ENCODE peak calls at places on chromosomes 16 and 17, in nine cellular contexts. E, J, T, R, Z, D, W, U and Q are unnamed samples.

GRCh38 chr17:78873519-78874340 is 29.3 kb downstream of the CEP295NL start:
- DNase-seq in T (peak; percentile 78), D (peak; percentile 46), U (no peak), W (peak; percentile 57), E (no peak), R (no peak), Z (no peak), J (no peak), Q (no peak)

GRCh38 chr17:74922694-74923537 is at the start of gene USH1G:
- DNase-seq in Z (no peak), D (no peak), J (no peak), T (no peak), E (no peak), W (no peak), U (no peak), R (peak; percentile 63), Q (peak; percentile 63)

GRCh38 chr16:31678649-31679325 is 151.1 kb downstream of the AHSP start:
- DNase-seq in U (no peak), D (no peak), J (no peak), Z (no peak), T (no peak), R (no peak), E (no peak), W (no peak), Q (no peak)

GRCh38 chr17:17042851-17043667 is 802 bp downstream of the MPRIP start:
- DNase-seq in T (no peak), Z (peak; percentile 30), R (peak; percentile 18), D (no peak), U (no peak), W (peak; percentile 67), J (peak; percentile 8), E (no peak), Q (no peak)

GRCh38 chr17:18093616-18094408 is 6.1 kb downstream of the DRG2 start:
- DNase-seq in J (no peak), E (peak; percentile 29), T (peak; percentile 26), W (peak; percentile 40), D (no peak), U (no peak), R (peak; percentile 22), Z (peak; percentile 49), Q (peak; percentile 66)

GRCh38 chr17:82449883-82450356 is 632 bp downstream of the CYBC1 start:
- DNase-seq in E (no peak), D (no peak), Z (no peak), R (no peak), J (peak; percentile 34), W (no peak), T (no peak), U (no peak), Q (no peak)

GRCh38 chr16:69181-69580 is 3.2 kb downstream of the RHBDF1 start:
- DNase-seq in J (no peak), T (no peak), Z (no peak), R (no peak), W (no peak), E (no peak), D (no peak), U (no peak), Q (no peak)

GRCh38 chr17:77184474-77184873 is 43.7 kb downstream of the SEC14L1 start:
- DNase-seq in R (no peak), W (no peak), E (no peak), T (no peak), Z (no peak), J (no peak), D (no peak), U (no peak), Q (no peak)

GRCh38 chr16:58177347-58177710 is 20.6 kb downstream of the CSNK2A2 start:
- DNase-seq in T (no peak), U (no peak), Z (no peak), J (no peak), R (no peak), D (no peak), E (no peak), W (no peak), Q (no peak)

GRCh38 chr16:87050142-87050541 is 267.1 kb downstream of the C16orf95 start:
- DNase-seq in D (no peak), Z (no peak), W (no peak), J (no peak), U (no peak), R (no peak), E (no peak), T (no peak), Q (no peak)

GRCh38 chr16:88616320-88616719 is 22.1 kb upstream of the IL17C start:
- DNase-seq in U (no peak), J (no peak), E (no peak), Z (peak; percentile 97), T (no peak), W (no peak), D (no peak), R (no peak), Q (no peak)

GRCh38 chr16:57422026-57422944 is 17.7 kb downstream of the CCL17 start:
- DNase-seq in J (no peak), U (peak; percentile 5), W (peak; percentile 24), T (peak; percentile 40), Z (peak; percentile 40), R (peak; percentile 43), D (no peak), E (peak; percentile 72), Q (peak; percentile 59)

GRCh38 chr17:41907185-41907556 is 11.6 kb downstream of the ACLY start:
- DNase-seq in J (no peak), Z (no peak), E (no peak), W (no peak), D (no peak), R (no peak), U (no peak), T (no peak), Q (no peak)

GRCh38 chr17:31491794-31492171 is 100.3 kb downstream of the RAB11FIP4 start:
- DNase-seq in R (no peak), T (no peak), J (no peak), Z (peak; percentile 48), W (no peak), E (no peak), D (no peak), U (no peak), Q (no peak)

GRCh38 chr16:83899272-83899897 is 470 bp downstream of the MLYCD start:
- DNase-seq in W (no peak), T (no peak), D (no peak), E (no peak), U (no peak), Z (peak; percentile 55), J (no peak), R (peak; percentile 63), Q (peak; percentile 50)

GRCh38 chr17:412211-413015 is 59.8 kb upstream of the RPH3AL start:
- DNase-seq in R (peak; percentile 54), D (no peak), U (peak; percentile 54), E (peak; percentile 72), Z (peak; percentile 62), J (peak; percentile 28), W (peak; percentile 26), T (peak; percentile 69), Q (peak; percentile 71)

GRCh38 chr17:57662644-57663308 is 82.3 kb downstream of the CCDC182 start:
- DNase-seq in U (peak; percentile 99), W (peak; percentile 88), J (peak; percentile 31), Z (peak; percentile 90), R (peak; percentile 100), E (peak; percentile 88), D (peak; percentile 98), T (peak; percentile 41), Q (no peak)

GRCh38 chr16:82156761-82157654 is 13.0 kb downstream of the MPHOSPH6 start:
- DNase-seq in T (no peak), E (no peak), U (no peak), Z (no peak), W (no peak), J (no peak), R (no peak), D (no peak), Q (no peak)

GRCh38 chr17:82658796-82659452 is 10.7 kb upstream of the WDR45B start:
- DNase-seq in D (no peak), W (no peak), J (no peak), Z (no peak), R (no peak), U (no peak), T (no peak), E (no peak), Q (no peak)

GRCh38 chr16:57807968-57808528 is 5.8 kb upstream of the KIFC3 start:
- DNase-seq in E (peak; percentile 99), D (peak; percentile 40), R (peak; percentile 67), Z (peak; percentile 91), W (peak; percentile 87), T (no peak), J (peak; percentile 23), U (peak; percentile 69), Q (peak; percentile 87)

GRCh38 chr17:66944365-66945203 is 19.9 kb upstream of the CACNG4 start:
- DNase-seq in U (no peak), E (no peak), D (no peak), Z (peak; percentile 7), J (no peak), W (no peak), R (peak; percentile 58), T (no peak), Q (no peak)

GRCh38 chr16:11254913-11255736 is 879 bp downstream of the SOCS1 start:
- DNase-seq in W (no peak), R (peak; percentile 51), Z (peak; percentile 47), T (no peak), D (no peak), E (no peak), U (no peak), J (peak; percentile 55), Q (peak; percentile 28)

GRCh38 chr16:85394511-85395206 is 218.5 kb upstream of the GSE1 start:
- DNase-seq in T (peak; percentile 74), J (no peak), E (no peak), W (no peak), Z (no peak), D (no peak), U (peak; percentile 72), R (peak; percentile 16), Q (no peak)

GRCh38 chr17:4583796-4584124 is 569 bp upstream of the SMTNL2 start:
- DNase-seq in W (no peak), E (peak; percentile 30), J (no peak), U (no peak), D (no peak), Z (no peak), R (peak; percentile 33), T (peak; percentile 78), Q (peak; percentile 80)

GRCh38 chr17:49480833-49481615 is 14.1 kb upstream of the NGFR start:
- DNase-seq in D (no peak), W (no peak), Z (no peak), R (no peak), T (no peak), U (no peak), E (no peak), J (no peak), Q (no peak)

GRCh38 chr16:89061590-89062380 is 31.9 kb upstream of the ACSF3 start:
- DNase-seq in T (no peak), Z (no peak), J (no peak), W (no peak), U (no peak), E (no peak), D (no peak), R (peak; percentile 4), Q (no peak)

GRCh38 chr17:77693301-77693700 is 265.2 kb upstream of the TNRC6C start:
- DNase-seq in W (no peak), U (no peak), D (no peak), J (no peak), T (no peak), R (no peak), Z (no peak), E (no peak), Q (no peak)

GRCh38 chr17:79044462-79044861 is 20.5 kb downstream of the C1QTNF1 start:
- DNase-seq in T (no peak), Z (no peak), J (no peak), W (no peak), E (no peak), D (no peak), U (no peak), R (no peak), Q (no peak)

GRCh38 chr17:80978499-80979497 is 12.8 kb upstream of the CHMP6 start:
- DNase-seq in U (no peak), Z (no peak), R (no peak), E (no peak), W (no peak), J (no peak), D (no peak), T (no peak), Q (no peak)

GRCh38 chr17:20116683-20117309 is 107.6 kb downstream of the SPECC1 start:
- DNase-seq in D (no peak), J (peak; percentile 3), Z (peak; percentile 55), U (peak; percentile 77), T (peak; percentile 69), W (peak; percentile 46), E (peak; percentile 57), R (peak; percentile 67), Q (peak; percentile 77)

GRCh38 chr17:82563318-82563717 is 43.8 kb downstream of the FOXK2 start:
- DNase-seq in E (no peak), J (no peak), W (no peak), T (no peak), D (no peak), Z (no peak), U (no peak), R (no peak), Q (no peak)